ENCODE peak calls at places on chromosomes 13 and 19, in four cellular contexts. One of them, this sample, is unnamed.
A peak's percentile ranks its signal among the peaks of the same experiment; 100 is the strongest.

GRCh38 chr13:74136089-74136658 is 2.0 kb upstream of the KLF12 start:
- DNase-seq in astrocyte of the spinal cord: peak; percentile 76
- DNase-seq in neural progenitor cell: no peak
- DNase-seq in bronchial epithelial cell: peak; percentile 58
- DNase-seq in this sample: peak; percentile 65

GRCh38 chr19:19385131-19385899 is 20.2 kb upstream of the GATAD2A start:
- DNase-seq in astrocyte of the spinal cord: peak; percentile 100
- DNase-seq in neural progenitor cell: peak; percentile 100
- DNase-seq in bronchial epithelial cell: peak; percentile 98
- DNase-seq in this sample: peak; percentile 100

GRCh38 chr19:46839752-46840151 is 10.9 kb downstream of the AP2S1 start:
- DNase-seq in astrocyte of the spinal cord: no peak
- DNase-seq in neural progenitor cell: no peak
- DNase-seq in bronchial epithelial cell: peak; percentile 45
- DNase-seq in this sample: peak; percentile 65

GRCh38 chr19:49983645-49984229 is 22.8 kb upstream of the SIGLEC11 start:
- DNase-seq in astrocyte of the spinal cord: no peak
- DNase-seq in neural progenitor cell: peak; percentile 74
- DNase-seq in bronchial epithelial cell: peak; percentile 26
- DNase-seq in this sample: peak; percentile 50

GRCh38 chr19:710767-711166 is 2.0 kb downstream of the PALM start:
- DNase-seq in astrocyte of the spinal cord: peak; percentile 20
- DNase-seq in neural progenitor cell: no peak
- DNase-seq in bronchial epithelial cell: no peak
- DNase-seq in this sample: no peak

GRCh38 chr19:8149261-8150094 is at the start of gene FBN3:
- DNase-seq in astrocyte of the spinal cord: no peak
- DNase-seq in neural progenitor cell: peak; percentile 83
- DNase-seq in bronchial epithelial cell: no peak
- DNase-seq in this sample: no peak

GRCh38 chr13:21435710-21436151 is 23.4 kb downstream of the ZDHHC20 start:
- DNase-seq in astrocyte of the spinal cord: peak; percentile 78
- DNase-seq in neural progenitor cell: no peak
- DNase-seq in bronchial epithelial cell: peak; percentile 94
- DNase-seq in this sample: peak; percentile 91

GRCh38 chr13:52356327-52356726 is 49.6 kb downstream of the THSD1 start:
- DNase-seq in astrocyte of the spinal cord: peak; percentile 66
- DNase-seq in neural progenitor cell: no peak
- DNase-seq in bronchial epithelial cell: peak; percentile 92
- DNase-seq in this sample: peak; percentile 91

GRCh38 chr13:36681894-36682624 is 8.2 kb downstream of the SERTM1 start:
- DNase-seq in astrocyte of the spinal cord: no peak
- DNase-seq in neural progenitor cell: no peak
- DNase-seq in bronchial epithelial cell: no peak
- DNase-seq in this sample: no peak

DNA sequence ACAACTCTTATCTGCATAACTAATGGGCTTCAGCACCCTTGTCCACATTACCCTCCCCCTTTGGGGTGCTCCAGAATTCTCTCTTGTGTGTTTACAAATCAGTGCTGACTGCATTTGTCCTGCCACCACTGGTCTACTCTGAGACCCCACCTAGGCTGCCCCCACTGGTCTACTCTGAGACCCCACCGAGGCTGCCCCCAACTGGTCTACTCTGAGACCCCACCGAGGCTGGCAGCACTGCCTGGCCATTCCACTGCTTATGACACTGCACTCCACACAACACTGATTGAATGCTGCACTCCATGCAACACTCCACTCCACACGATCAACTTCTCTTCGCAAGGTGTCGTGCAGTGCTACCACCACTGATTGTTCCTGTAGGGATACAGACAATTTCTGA is 1459.2 kb upstream of the SLC10A2 start:
- DNase-seq in astrocyte of the spinal cord: no peak
- DNase-seq in neural progenitor cell: no peak
- DNase-seq in bronchial epithelial cell: no peak
- DNase-seq in this sample: no peak
- H3K4me3 ChIP-seq in astrocyte of the spinal cord: no peak overlapping the region
- H3K4me3 ChIP-seq in neural progenitor cell: no peak overlapping the region
- H3K4me3 ChIP-seq in bronchial epithelial cell: no peak overlapping the region
- H3K4me3 ChIP-seq in this sample: no peak overlapping the region

DNA sequence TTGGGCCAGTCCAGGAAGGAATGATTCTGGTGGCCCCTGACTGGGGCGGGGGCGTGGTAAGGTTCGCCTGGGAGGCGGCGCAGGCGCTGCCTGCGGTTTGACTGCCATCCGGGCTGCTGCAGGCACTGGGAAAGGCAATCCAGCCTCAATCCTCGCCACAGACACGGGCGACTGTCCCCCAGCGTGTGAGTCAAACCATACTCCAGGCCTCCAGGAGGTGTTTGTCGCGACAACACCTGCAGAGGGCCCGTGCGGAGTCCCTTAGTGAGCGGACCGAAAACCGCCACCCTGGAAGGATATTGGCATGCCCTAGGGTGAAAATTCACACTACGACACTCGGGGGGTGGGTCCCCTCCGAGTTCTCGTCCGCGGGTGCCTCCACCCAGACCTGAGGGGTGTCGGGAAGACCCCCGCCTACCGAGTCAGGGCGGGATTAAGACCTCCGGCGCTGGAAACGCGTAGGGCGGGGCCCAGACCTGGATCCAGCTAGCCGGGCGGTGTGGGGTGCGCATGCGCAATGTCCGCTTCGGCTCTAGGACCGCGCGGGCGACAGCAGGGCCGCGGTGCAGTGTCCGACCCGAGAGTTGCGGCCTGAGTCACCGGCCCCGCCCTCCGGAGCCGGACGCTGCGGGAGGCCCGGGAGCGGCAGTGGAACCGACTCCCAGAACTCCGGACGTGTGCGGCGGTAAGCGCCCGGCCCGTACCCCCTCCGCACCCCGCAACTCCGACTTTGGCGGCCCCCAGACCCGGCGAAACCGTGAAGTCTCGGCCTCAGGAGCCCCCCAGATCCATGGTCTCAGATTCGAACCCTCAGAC is at the start of gene CAPNS1:
- DNase-seq in astrocyte of the spinal cord: peak; percentile 97
- DNase-seq in neural progenitor cell: peak; percentile 99
- DNase-seq in bronchial epithelial cell: peak; percentile 88
- DNase-seq in this sample: peak; percentile 96
- TF ChIP-seq CTCF in astrocyte of the spinal cord: no peak
- TF ChIP-seq CTCF in neural progenitor cell: peak; percentile 38
- TF ChIP-seq CTCF in bronchial epithelial cell: peak; percentile 11
- TF ChIP-seq CTCF in this sample: peak; percentile 2

GRCh38 chr19:29724741-29725140 is 9.7 kb upstream of the C19orf12 start:
- DNase-seq in astrocyte of the spinal cord: no peak
- DNase-seq in neural progenitor cell: no peak
- DNase-seq in bronchial epithelial cell: no peak
- DNase-seq in this sample: no peak
- H3K4me3 ChIP-seq in astrocyte of the spinal cord: no peak overlapping the region
- H3K4me3 ChIP-seq in neural progenitor cell: no peak overlapping the region
- H3K4me3 ChIP-seq in bronchial epithelial cell: no peak overlapping the region
- H3K4me3 ChIP-seq in this sample: no peak overlapping the region

DNA sequence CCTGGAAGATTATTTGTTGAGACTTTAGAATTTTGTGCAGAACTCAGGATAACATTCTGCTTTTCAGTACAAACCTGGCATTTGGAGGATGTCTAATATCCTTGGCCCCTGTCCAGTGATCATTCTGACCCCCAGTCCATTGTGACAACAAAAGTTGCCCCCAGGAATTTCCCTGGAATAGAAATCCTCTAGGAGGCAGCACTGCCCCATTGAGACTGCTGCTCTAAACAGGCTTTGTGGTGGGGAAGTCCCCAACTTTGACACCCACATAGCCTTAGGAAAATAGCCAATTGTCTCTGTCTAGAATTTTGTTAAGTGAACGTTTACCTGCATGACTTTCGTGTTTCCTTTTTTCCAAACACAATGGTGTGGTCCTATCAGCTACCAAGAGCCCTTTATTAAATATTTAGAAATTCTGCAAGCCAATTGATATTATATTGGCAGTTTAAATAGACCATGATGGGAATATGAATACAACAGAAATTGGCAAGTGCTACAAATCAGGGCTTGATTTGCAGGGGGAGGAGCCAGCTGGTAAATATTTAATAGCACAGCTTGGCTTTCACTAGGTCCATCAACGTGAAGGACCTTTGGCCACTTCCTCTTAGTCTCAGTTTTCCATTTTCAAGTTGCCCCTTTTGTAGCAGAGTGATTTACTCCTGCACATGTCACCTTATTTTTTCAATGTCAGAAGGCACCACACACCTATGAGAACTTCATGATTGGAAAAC is 451.7 kb downstream of the EFNB2 start:
- DNase-seq in astrocyte of the spinal cord: peak; percentile 61
- DNase-seq in neural progenitor cell: peak; percentile 63
- DNase-seq in bronchial epithelial cell: peak; percentile 75
- DNase-seq in this sample: peak; percentile 79
- TF ChIP-seq CTCF in astrocyte of the spinal cord: peak; percentile 71
- TF ChIP-seq CTCF in neural progenitor cell: peak; percentile 75
- TF ChIP-seq CTCF in bronchial epithelial cell: peak; percentile 84
- TF ChIP-seq CTCF in this sample: peak; percentile 79

DNA sequence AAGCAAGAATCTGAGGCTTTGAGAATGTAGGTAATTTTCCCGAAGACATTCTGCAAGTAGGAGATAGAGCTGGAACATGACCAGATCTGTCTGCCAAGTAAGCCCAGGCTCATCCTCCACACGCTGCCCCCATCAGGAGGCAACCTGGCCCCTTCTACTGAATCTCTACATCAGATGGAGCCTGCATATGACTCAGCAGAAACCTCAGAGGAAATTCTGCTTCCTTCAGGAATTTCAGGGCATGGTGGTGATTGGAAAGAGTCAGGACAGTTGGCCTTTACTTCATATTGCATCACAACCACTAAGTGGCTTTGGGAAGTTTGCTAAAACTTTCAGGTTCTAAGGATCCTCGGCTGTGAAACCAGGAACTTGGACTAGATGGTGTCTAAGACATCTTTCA is 85.2 kb downstream of the LRRC63 start:
- DNase-seq in astrocyte of the spinal cord: peak; percentile 90
- DNase-seq in neural progenitor cell: no peak
- DNase-seq in bronchial epithelial cell: peak; percentile 19
- DNase-seq in this sample: peak; percentile 20
- H3K4me3 ChIP-seq in astrocyte of the spinal cord: no peak overlapping the region
- H3K4me3 ChIP-seq in neural progenitor cell: no peak overlapping the region
- H3K4me3 ChIP-seq in bronchial epithelial cell: no peak overlapping the region
- H3K4me3 ChIP-seq in this sample: no peak overlapping the region

DNA sequence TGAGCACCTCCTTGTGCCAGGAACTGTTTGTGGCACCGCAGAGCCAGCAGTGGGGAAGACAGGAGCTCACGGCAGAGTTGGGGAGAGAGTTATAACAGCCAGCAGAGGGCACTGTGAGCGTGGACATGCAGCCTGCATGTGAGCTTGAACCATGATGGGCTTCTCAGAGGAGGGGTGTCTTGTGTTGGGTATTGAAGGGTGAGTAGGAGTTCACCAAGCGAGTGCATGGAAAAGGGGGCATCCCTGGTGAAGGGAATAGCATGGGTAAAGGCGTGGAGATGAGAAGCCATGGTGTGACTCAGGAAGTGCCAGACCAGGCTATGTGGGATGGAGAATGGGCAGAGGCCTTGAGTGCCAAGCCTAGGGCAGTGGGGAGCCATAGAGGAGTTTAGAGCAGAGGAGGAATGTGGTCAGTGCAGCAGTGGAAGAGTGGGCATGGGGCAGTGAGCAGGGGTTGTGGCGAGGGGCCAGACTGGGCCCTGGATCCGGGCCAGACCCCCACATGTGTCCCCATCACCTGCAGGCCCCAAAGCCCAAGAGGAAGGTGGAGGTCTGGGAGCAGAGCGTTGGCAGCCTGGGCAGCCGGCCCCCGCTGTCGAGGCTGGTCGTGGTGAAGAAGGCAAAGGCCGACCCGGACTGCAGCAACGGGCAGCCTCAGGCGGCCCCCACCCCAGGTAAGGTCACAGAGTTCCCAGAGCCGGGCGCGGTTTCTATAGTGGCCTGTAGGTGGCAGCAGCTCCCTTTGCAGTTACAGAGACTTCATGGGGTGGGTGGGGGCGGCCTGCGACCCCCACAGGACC is 11.8 kb upstream of the SHD start:
- DNase-seq in astrocyte of the spinal cord: peak; percentile 29
- DNase-seq in neural progenitor cell: peak; percentile 87
- DNase-seq in bronchial epithelial cell: peak; percentile 27
- DNase-seq in this sample: peak; percentile 66
- TF ChIP-seq CTCF in astrocyte of the spinal cord: peak; percentile 85
- TF ChIP-seq CTCF in neural progenitor cell: peak; percentile 80
- TF ChIP-seq CTCF in bronchial epithelial cell: peak; percentile 84
- TF ChIP-seq CTCF in this sample: peak; percentile 74

GRCh38 chr19:10027158-10027997 is 14.1 kb downstream of the RDH8 start:
- DNase-seq in astrocyte of the spinal cord: peak; percentile 90
- DNase-seq in neural progenitor cell: peak; percentile 97
- DNase-seq in bronchial epithelial cell: peak; percentile 82
- DNase-seq in this sample: peak; percentile 94
- H3K4me3 ChIP-seq in astrocyte of the spinal cord: no peak overlapping the region
- H3K4me3 ChIP-seq in neural progenitor cell: peak overlapping the region; percentile 32
- H3K4me3 ChIP-seq in bronchial epithelial cell: no peak overlapping the region
- H3K4me3 ChIP-seq in this sample: no peak overlapping the region

This sample was measured in epithelial cell of esophagus.